ENCODE peak calls at places on chromosome 6, in four cellular contexts. A is mesenchymal stem cell, U is IMR-90, X is neuronal stem cell. I is an unnamed sample. For H3K27me3, the result is how much of the 10 kb centered on the place peaks cover.

GRCh38 chr6:17281497-17282481 is 628 bp downstream of the RBM24 start:
- DNase-seq in A (peak), U (peak), X (peak), I (no peak)

GRCh38 chr6:85494551-85495337 is 44.9 kb downstream of the NT5E start:
- DNase-seq in A (peak), U (peak), X (no peak), I (peak)

GRCh38 chr6:125325586-125325985 is 23.8 kb upstream of the HDDC2 start:
- DNase-seq in A (peak), U (no peak), X (no peak), I (no peak)

GRCh38 chr6:112269165-112269564 is 14.8 kb upstream of the LAMA4 start:
- DNase-seq in A (no peak), U (peak), X (no peak), I (no peak)

GRCh38 chr6:16851758-16852157 is 90.5 kb upstream of the ATXN1 start:
- DNase-seq in A (no peak), U (peak), X (no peak), I (peak)

GRCh38 chr6:56954389-56955170 is at the start of gene BEND6:
- DNase-seq in A (peak), U (peak), X (peak), I (peak)

GRCh38 chr6:45419574-45420082 is 41.9 kb upstream of the SUPT3H start:
- DNase-seq in A (peak), U (no peak), X (peak), I (peak)

GRCh38 chr6:149834513-149835481 is 29.4 kb downstream of the LRP11 start:
- DNase-seq in A (peak), U (peak), X (peak), I (peak)

GRCh38 chr6:115058414-115059211 is 715.8 kb upstream of the HS3ST5 start:
- DNase-seq in A (peak), U (no peak), X (no peak), I (no peak)

GRCh38 chr6:89291256-89291819 is 23.8 kb downstream of the GABRR2 start:
- DNase-seq in A (no peak), U (no peak), X (no peak), I (no peak)

GRCh38 chr6:87714093-87714809 is 12.2 kb upstream of the AKIRIN2 start:
- DNase-seq in A (peak), U (peak), X (no peak), I (no peak)

GRCh38 chr6:71727632-71728294 is 158.6 kb upstream of the RIMS1 start:
- DNase-seq in A (no peak), U (no peak), X (no peak), I (no peak)

GRCh38 chr6:134517145-134517658 is 199.3 kb upstream of the SGK1 start:
- DNase-seq in A (peak), U (peak), X (no peak), I (no peak)

GRCh38 chr6:29845405-29846006 is 17.9 kb downstream of the HLA-G start:
- DNase-seq in A (no peak), U (no peak), X (no peak), I (peak)

DNA sequence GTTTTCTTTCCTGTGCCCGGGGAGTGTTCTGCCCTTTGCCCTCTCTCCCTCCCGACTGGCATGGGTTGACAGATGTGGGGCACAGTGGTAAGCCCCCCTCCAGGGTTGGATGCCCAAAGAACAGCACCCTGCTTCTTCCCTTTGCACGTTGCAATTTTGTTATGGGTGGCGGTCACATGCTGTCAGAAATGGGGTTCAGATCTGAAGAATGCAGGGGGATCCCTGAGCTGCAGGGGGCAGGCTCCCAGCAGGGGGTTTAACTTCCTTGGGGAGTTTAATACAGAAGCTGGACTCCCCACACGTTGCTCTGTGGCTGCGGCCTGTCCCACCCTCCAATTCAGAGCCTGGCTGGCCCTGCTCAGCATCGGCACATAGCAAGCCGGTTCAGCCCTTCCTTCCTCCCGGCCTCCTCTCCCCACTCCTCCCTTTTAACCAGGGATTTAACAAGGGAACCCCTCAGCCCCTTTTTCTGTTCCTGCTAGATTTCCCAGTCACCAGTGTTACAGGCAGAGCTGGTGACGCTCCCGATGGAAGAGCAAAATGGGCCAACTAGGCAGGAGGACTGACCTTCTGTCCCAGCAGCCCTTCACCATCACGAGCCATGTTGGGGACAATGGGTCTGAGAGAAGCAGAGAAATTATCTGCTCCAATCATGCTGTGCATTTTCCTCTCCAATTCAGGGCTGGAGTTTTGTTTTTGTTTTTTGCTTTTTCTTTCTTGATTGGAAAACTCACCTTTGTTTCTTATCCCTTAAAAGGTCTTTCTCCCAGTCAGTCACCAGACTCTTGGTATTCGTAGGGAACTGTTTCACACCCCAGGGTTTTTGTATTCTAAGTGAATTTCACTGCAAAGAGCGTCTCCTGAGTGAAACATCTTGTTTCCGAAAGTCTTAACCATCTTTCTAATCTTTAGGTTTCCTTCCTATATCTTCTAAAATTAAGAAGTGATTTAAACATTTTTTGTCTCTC is 6.8 kb downstream of the FOXF2 start:
- DNase-seq in A (no peak), U (no peak), X (no peak), I (no peak)
- H3K27me3 ChIP-seq in A (under half), U (under half), X (half or more), I (under half)

DNA sequence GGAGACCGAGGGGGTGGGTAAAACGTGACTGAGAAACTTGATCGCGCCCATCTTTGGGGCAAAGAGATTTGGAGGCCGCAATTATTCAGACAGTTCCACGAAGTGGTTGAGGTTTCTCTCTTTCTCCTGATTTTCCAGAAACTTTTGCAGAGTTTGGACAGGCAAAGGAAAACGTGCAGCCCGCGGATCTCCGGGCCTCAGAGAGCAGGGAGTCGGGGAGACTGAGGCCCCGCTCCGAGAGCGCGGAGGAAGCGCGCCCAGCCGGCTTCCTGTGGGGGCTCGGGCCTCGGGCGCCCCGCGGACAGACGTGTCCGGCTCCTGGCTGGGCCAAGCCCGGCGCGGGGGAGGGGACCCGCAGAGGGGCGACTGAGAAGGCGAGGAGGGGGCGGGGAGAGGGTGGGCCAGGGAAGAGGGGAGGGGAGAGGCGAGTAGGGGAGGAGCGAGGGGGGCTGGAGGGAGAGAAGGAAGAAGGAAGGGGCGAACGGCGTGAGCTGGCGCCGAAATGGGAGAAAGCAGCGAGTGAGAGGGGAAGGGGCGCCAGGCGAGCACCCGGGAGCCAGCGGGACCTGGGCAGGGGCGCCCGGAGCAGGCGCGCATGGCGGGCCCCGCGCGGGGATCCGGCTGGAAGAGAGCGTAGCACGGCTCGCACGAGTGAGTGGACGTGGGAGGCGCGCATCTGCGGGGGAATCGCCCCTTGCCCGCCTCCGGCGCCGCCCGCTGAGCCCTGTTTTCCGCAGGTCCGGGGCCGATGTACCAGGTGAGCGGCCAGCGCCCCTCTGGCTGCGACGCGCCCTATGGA is at the start of gene MDFI:
- DNase-seq in A (peak), U (no peak), X (peak), I (no peak)
- H2BK120ac ChIP-seq in A (peak), U (no peak), X (peak), I (peak)

GRCh38 chr6:30889921-30890645 is 5.8 kb downstream of the DDR1 start:
- DNase-seq in A (no peak), U (no peak), X (no peak), I (no peak)

GRCh38 chr6:30886897-30887255 is 2.6 kb downstream of the DDR1 start:
- DNase-seq in A (no peak), U (no peak), X (no peak), I (no peak)

GRCh38 chr6:30889138-30889885 is 5.0 kb downstream of the DDR1 start:
- DNase-seq in A (no peak), U (no peak), X (no peak), I (no peak)

GRCh38 chr6:30887901-30888300 is 3.6 kb downstream of the DDR1 start:
- DNase-seq in A (no peak), U (no peak), X (no peak), I (no peak)

GRCh38 chr6:30888472-30889137 is 4.3 kb downstream of the DDR1 start:
- DNase-seq in A (peak), U (peak), X (no peak), I (no peak)
- H2BK5ac ChIP-seq in A (no peak), U (peak), X (no peak), I (no peak)

GRCh38 chr6:158519761-158520160 is 40.1 kb upstream of the TMEM181 start:
- DNase-seq in A (no peak), U (no peak), X (no peak), I (no peak)

GRCh38 chr6:158519354-158519753 is 40.5 kb upstream of the TMEM181 start:
- DNase-seq in A (no peak), U (no peak), X (no peak), I (no peak)

GRCh38 chr6:158524311-158524710 is 35.6 kb upstream of the TMEM181 start:
- DNase-seq in A (no peak), U (no peak), X (no peak), I (no peak)

GRCh38 chr6:158521759-158522158 is 38.1 kb upstream of the TMEM181 start:
- DNase-seq in A (no peak), U (no peak), X (no peak), I (no peak)

GRCh38 chr6:158522616-158523015 is 37.3 kb upstream of the TMEM181 start:
- DNase-seq in A (no peak), U (no peak), X (no peak), I (no peak)
- H3K27me3 ChIP-seq in A (under half), U (under half), X (under half), I (under half)

DNA sequence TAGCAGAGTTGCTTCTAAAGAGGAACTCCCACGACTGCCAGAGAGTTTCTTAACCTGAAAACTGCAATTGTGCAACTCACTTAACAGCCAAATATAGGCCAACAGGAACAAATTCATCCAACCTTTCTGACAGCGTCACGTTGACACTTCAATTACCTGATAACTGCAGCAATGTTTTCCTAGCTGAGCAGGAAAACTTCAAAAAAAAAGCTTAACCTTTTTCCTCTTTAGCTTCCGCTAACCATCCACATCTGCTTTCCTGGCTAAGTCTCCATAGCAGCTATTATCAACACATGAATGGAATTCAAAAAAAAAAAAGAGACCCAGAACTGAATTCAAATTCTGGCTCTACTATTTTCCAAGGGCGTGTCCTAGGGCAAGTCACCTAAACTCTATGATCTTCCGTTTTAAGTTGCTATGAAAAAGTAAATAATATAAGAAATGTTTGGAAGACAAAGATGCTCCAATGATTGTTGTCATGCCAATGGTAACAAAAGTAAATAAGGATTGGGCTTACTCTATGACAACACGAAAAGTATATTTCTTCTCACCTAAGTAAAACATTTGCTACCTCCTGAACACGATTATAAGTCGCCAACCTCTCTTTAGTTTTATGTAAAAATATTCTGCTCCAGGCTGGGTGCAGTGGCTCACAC is 524.6 kb upstream of the JARID2 start:
- DNase-seq in A (peak), U (peak), X (no peak), I (peak)
- H2BK120ac ChIP-seq in A (no peak), U (peak), X (no peak), I (no peak)

GRCh38 chr6:157629220-157629619 is 193.8 kb upstream of the SNX9 start:
- DNase-seq in A (peak), U (peak), X (no peak), I (peak)

GRCh38 chr6:157630463-157631080 is 192.5 kb upstream of the SNX9 start:
- DNase-seq in A (no peak), U (no peak), X (no peak), I (no peak)

GRCh38 chr6:157632821-157633220 is 190.2 kb upstream of the SNX9 start:
- DNase-seq in A (no peak), U (peak), X (no peak), I (no peak)

GRCh38 chr6:157631388-157631787 is 191.7 kb upstream of the SNX9 start:
- DNase-seq in A (no peak), U (peak), X (no peak), I (no peak)

GRCh38 chr6:157631838-157632237 is 191.2 kb upstream of the SNX9 start:
- DNase-seq in A (no peak), U (no peak), X (no peak), I (no peak)
- H2BK5ac ChIP-seq in A (no peak), U (no peak), X (no peak), I (no peak)